ENCODE peak calls at places on chromosomes 13 and 19, in nine cellular contexts. H is pancreas, F is AG10803, P is left lung, N is neural crest cell, A is prostate gland, Q is nephron progenitor cell, X is fibroblast of mammary gland, D is A549. T is an unnamed sample.

GRCh38 chr19:58386166-58386575 is 898 bp upstream of the RPS5 start:
- DNase-seq in H (no peak), F (no peak), P (no peak), N (no peak), A (no peak), Q (no peak), X (no peak), D (no peak), T (no peak)

GRCh38 chr19:16234552-16235445 is 37.1 kb downstream of the AP1M1 start:
- DNase-seq in H (no peak), F (no peak), P (peak; percentile 72), N (no peak), A (no peak), Q (no peak), X (no peak), D (no peak), T (no peak)

GRCh38 chr13:94494021-94494420 is 14.5 kb upstream of the DCT start:
- DNase-seq in H (no peak), F (no peak), P (no peak), N (no peak), A (no peak), Q (no peak), X (no peak), D (no peak), T (no peak)

GRCh38 chr13:62697702-62698101 is 1282.1 kb upstream of the PCDH20 start:
- DNase-seq in H (no peak), F (no peak), P (no peak), N (no peak), A (no peak), Q (no peak), X (no peak), D (no peak), T (no peak)

GRCh38 chr13:102877285-102877684 is 31.5 kb downstream of the ERCC5 start:
- DNase-seq in H (no peak), F (peak; percentile 15), P (no peak), N (no peak), A (no peak), Q (no peak), X (peak; percentile 82), D (no peak), T (no peak)

GRCh38 chr13:99548448-99548847 is 47.2 kb downstream of the TM9SF2 start:
- DNase-seq in H (no peak), F (no peak), P (no peak), N (no peak), A (no peak), Q (no peak), X (no peak), D (no peak), T (no peak)

GRCh38 chr19:35155441-35155840 is 906 bp downstream of the FXYD5 start:
- DNase-seq in H (peak; percentile 68), F (no peak), P (no peak), N (no peak), A (no peak), Q (no peak), X (no peak), D (no peak), T (no peak)

GRCh38 chr19:19445911-19446361 is 40.5 kb downstream of the GATAD2A start:
- DNase-seq in H (no peak), F (no peak), P (no peak), N (no peak), A (no peak), Q (no peak), X (peak; percentile 49), D (no peak), T (no peak)

GRCh38 chr13:93847162-93847561 is 620.6 kb downstream of the GPC6 start:
- DNase-seq in H (no peak), F (peak; percentile 42), P (no peak), N (no peak), A (no peak), Q (no peak), X (peak; percentile 92), D (peak; percentile 29), T (peak; percentile 90)

GRCh38 chr19:49489601-49490167 is 2.3 kb downstream of the RPL13A start:
- DNase-seq in H (no peak), F (no peak), P (no peak), N (no peak), A (no peak), Q (no peak), X (peak; percentile 52), D (peak; percentile 78), T (no peak)
- TF ChIP-seq CTCF in H (no peak), F (no peak), P (no peak), N (no peak), A (no peak), Q (no peak), X (no peak), D (peak; percentile 29), T (no peak)

GRCh38 chr13:24737042-24737441 is 26.9 kb upstream of the RNF17 start:
- DNase-seq in H (no peak), F (no peak), P (no peak), N (no peak), A (no peak), Q (no peak), X (no peak), D (no peak), T (no peak)

GRCh38 chr13:24741016-24741662 is 22.8 kb upstream of the RNF17 start:
- DNase-seq in H (peak; percentile 60), F (no peak), P (no peak), N (no peak), A (no peak), Q (no peak), X (no peak), D (peak; percentile 17), T (peak; percentile 33)

GRCh38 chr13:24741791-24742190 is 22.2 kb upstream of the RNF17 start:
- DNase-seq in H (peak; percentile 53), F (no peak), P (no peak), N (no peak), A (no peak), Q (no peak), X (no peak), D (no peak), T (no peak)

GRCh38 chr13:24740014-24740890 is 23.7 kb upstream of the RNF17 start:
- DNase-seq in H (no peak), F (no peak), P (no peak), N (no peak), A (no peak), Q (no peak), X (no peak), D (no peak), T (no peak)

DNA sequence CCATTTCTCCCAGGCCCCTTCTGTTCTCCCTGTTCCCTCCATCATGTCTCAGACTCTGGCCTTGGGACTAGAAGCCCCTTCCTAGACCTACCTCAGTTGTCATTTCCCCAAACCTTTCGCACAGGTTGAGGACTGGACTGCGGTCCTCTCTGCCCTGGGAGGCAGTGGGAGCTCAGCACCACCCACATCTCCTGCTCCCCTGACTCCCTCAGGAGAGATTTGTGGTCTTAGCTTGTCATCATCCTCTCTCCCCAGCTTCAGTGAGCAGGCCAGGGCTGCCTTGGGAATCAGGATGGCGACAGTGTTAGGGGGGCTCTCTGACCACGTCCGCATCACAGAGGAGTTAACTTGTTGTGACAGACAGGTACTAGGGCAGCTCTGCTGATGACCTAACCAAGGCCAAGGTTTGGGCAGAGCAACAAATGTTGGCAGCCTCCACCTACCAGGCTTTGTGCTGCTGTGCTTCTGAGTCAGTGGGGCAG is 25.6 kb upstream of the RNF17 start:
- DNase-seq in H (no peak), F (no peak), P (no peak), N (no peak), A (no peak), Q (no peak), X (no peak), D (no peak), T (no peak)
- TF ChIP-seq CTCF in H (no peak), F (no peak), P (no peak), N (no peak), A (no peak), Q (no peak), X (no peak), D (no peak), T (no peak)

DNA sequence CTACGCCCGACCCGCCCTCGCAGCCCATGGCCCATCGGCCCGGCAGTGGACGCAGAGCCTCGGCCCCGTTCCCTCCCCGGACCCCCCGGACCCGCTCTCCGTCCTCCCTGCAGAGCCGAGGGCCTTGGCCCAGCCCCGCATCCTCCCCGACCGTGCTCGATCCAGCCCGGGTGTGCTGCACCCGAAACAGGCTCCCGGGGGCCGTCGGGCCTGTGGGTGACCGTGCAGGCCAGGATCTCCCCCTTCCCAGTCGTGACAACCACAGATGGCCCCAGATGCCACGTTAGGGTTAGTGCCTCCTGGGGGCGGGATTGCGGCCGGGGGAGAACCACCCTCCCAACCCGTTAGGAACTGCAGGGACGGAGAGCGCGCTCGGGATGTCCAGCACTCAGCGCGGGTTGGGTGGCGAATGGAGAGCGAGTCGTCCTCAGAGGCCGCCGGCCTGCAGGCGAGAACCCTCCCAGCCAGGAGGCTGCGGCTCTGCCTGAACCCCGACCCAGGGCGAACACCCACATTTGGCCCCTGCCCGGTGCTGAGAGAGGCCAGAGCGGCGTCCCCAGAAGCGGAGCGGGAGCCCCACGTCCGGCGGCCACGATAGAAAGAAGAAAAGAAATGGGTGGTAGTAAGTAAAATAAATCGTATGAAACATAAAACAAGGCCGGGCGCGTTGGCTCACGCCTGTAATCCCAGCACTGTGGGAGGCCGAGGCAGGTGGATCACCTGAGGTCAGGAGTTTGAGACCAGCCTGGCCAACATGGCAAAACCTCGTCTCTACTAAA is 6.7 kb upstream of the MADCAM1 start:
- DNase-seq in H (peak; percentile 90), F (peak; percentile 59), P (no peak), N (no peak), A (no peak), Q (no peak), X (peak; percentile 30), D (no peak), T (no peak)
- TF ChIP-seq CTCF in H (no peak), F (peak; percentile 7), P (no peak), N (no peak), A (no peak), Q (no peak), X (no peak), D (no peak), T (no peak)

GRCh38 chr19:17835182-17836006 is 12.4 kb downstream of the JAK3 start:
- DNase-seq in H (no peak), F (no peak), P (no peak), N (no peak), A (no peak), Q (no peak), X (no peak), D (no peak), T (no peak)
- TF ChIP-seq CTCF in H (no peak), F (no peak), P (no peak), N (no peak), A (no peak), Q (no peak), X (no peak), D (no peak), T (no peak)

GRCh38 chr13:54950546-54950945 is 1921.9 kb downstream of the OLFM4 start:
- DNase-seq in H (no peak), F (no peak), P (no peak), N (no peak), A (no peak), Q (no peak), X (no peak), D (no peak), T (no peak)
- TF ChIP-seq CTCF in H (no peak), F (no peak), P (no peak), N (peak; percentile 28), A (no peak), Q (no peak), X (no peak), D (no peak), T (no peak)

GRCh38 chr19:41447732-41448332 is 4.9 kb downstream of the ERICH4 start:
- DNase-seq in H (no peak), F (no peak), P (no peak), N (no peak), A (no peak), Q (no peak), X (no peak), D (no peak), T (no peak)
- TF ChIP-seq CTCF in H (no peak), F (no peak), P (no peak), N (no peak), A (no peak), Q (no peak), X (no peak), D (peak; percentile 4), T (no peak)

GRCh38 chr19:31356587-31357314 is 7.5 kb upstream of the TSHZ3 start:
- DNase-seq in H (no peak), F (no peak), P (peak; percentile 91), N (no peak), A (no peak), Q (peak; percentile 60), X (no peak), D (no peak), T (no peak)
- TF ChIP-seq CTCF in H (peak; percentile 27), F (no peak), P (peak; percentile 23), N (peak; percentile 56), A (peak; percentile 34), Q (peak; percentile 49), X (no peak), D (no peak), T (no peak)

T was measured in MCF 10A.